ENCODE peak calls at places on chromosomes 11 and 22, in four cellular contexts. D is cardiac muscle cell, F is glutamatergic neuron, G is type B pancreatic cell. W is an unnamed sample.

GRCh38 chr11:17531818-17532131 is 12.4 kb downstream of the USH1C start:
- DNase-seq in D (no peak), F (no peak), G (no peak), W (no peak)

GRCh38 chr11:47057374-47057773 is 119.3 kb downstream of the ARFGAP2 start:
- DNase-seq in D (no peak), F (no peak), G (no peak), W (no peak)

GRCh38 chr22:46443850-46444389 is 93.5 kb downstream of the CELSR1 start:
- DNase-seq in D (no peak), F (no peak), G (no peak), W (no peak)

GRCh38 chr11:78689558-78690153 is 115.0 kb upstream of the NARS2 start:
- DNase-seq in D (no peak), F (no peak), G (no peak), W (no peak)

GRCh38 chr11:9815486-9816136 is 151.7 kb downstream of the SWAP70 start:
- DNase-seq in D (no peak), F (no peak), G (no peak), W (no peak)

GRCh38 chr11:11998091-11998781 is 10.2 kb downstream of the DKK3 start:
- DNase-seq in D (no peak), F (no peak), G (peak), W (no peak)

GRCh38 chr22:43967069-43967468 is 11.8 kb downstream of the SAMM50 start:
- DNase-seq in D (no peak), F (no peak), G (no peak), W (no peak)

GRCh38 chr11:72038491-72038890 is 39.8 kb downstream of the IL18BP start:
- DNase-seq in D (no peak), F (no peak), G (no peak), W (no peak)

GRCh38 chr11:119106564-119107537 is at the start of gene C2CD2L:
- DNase-seq in D (peak), F (peak), G (peak), W (peak)

GRCh38 chr11:26247340-26247739 is 84.6 kb upstream of the ANO3 start:
- DNase-seq in D (no peak), F (no peak), G (no peak), W (no peak)

GRCh38 chr22:47123827-47124442 is 361.5 kb downstream of the TBC1D22A start:
- DNase-seq in D (no peak), F (peak), G (no peak), W (no peak)

GRCh38 chr11:69704508-69705245 is 855 bp upstream of the FGF19 start:
- DNase-seq in D (peak), F (peak), G (peak), W (peak)

GRCh38 chr11:110000858-110001257 is 92.3 kb upstream of the ZC3H12C start:
- DNase-seq in D (no peak), F (no peak), G (no peak), W (no peak)

GRCh38 chr11:9972917-9973504 is 309.1 kb downstream of the SWAP70 start:
- DNase-seq in D (peak), F (no peak), G (no peak), W (no peak)

GRCh38 chr11:1402776-1403620 is 13.3 kb downstream of the BRSK2 start:
- DNase-seq in D (no peak), F (peak), G (no peak), W (no peak)

GRCh38 chr11:111571829-111572501 is 30.3 kb upstream of the SIK2 start:
- DNase-seq in D (no peak), F (no peak), G (no peak), W (no peak)

GRCh38 chr11:111570796-111571195 is 30.3 kb downstream of the LAYN start:
- DNase-seq in D (no peak), F (no peak), G (no peak), W (no peak)

GRCh38 chr11:111575748-111576147 is 26.5 kb upstream of the SIK2 start:
- DNase-seq in D (no peak), F (no peak), G (no peak), W (no peak)

GRCh38 chr11:111573821-111574249 is 28.4 kb upstream of the SIK2 start:
- DNase-seq in D (no peak), F (no peak), G (no peak), W (no peak)

DNA sequence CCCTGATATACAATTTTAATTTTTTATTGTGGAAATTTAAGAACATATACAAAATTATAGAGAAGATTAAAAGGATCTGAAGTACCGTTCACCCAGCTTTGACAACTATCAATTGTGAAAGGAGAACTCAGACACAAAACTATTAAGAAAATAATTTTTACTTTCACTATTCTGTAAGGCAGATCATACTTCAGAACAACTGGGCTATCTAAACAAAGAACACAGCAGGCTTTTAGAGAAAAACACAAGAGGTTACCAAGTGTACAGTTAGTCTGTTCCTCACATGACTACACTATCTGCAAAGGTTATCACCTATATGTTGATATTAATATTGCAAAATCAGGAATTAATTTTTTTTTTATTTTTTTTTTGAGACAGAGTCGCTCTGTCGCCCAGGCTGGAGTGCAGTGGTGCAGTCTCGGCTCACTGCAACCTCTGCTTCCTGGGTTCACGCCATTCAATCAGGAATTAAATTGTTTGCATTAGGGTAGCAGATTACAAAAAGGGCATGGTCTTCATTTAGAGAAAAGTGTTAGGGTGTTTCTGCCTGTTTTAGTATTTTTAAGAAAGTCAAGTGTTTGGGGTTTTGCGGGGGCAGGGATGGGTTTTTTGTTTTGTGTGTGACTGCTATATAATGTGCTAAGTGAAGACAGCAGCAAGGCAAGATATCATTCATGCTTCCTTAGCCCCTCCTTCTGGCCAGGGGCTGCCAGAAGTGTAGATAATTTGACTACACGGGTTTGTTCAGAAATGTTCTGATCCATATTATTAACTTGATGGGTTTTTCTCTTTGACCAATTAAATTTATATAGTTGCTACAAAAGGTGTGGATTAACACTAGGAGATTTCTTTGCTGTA is 27.6 kb upstream of the SIK2 start:
- DNase-seq in D (no peak), F (no peak), G (no peak), W (no peak)
- TF ChIP-seq CTCF in D (no peak), F (no peak), G (no peak), W (no peak)

GRCh38 chr22:40010752-40011145 is 16.0 kb downstream of the FAM83F start:
- DNase-seq in D (no peak), F (no peak), G (no peak), W (no peak)

GRCh38 chr22:40008726-40009125 is 14.0 kb downstream of the FAM83F start:
- DNase-seq in D (no peak), F (peak), G (no peak), W (no peak)

GRCh38 chr22:40007826-40008710 is 13.3 kb downstream of the FAM83F start:
- DNase-seq in D (no peak), F (no peak), G (no peak), W (no peak)

GRCh38 chr22:40009953-40010751 is 15.4 kb downstream of the FAM83F start:
- DNase-seq in D (no peak), F (peak), G (no peak), W (no peak)

DNA sequence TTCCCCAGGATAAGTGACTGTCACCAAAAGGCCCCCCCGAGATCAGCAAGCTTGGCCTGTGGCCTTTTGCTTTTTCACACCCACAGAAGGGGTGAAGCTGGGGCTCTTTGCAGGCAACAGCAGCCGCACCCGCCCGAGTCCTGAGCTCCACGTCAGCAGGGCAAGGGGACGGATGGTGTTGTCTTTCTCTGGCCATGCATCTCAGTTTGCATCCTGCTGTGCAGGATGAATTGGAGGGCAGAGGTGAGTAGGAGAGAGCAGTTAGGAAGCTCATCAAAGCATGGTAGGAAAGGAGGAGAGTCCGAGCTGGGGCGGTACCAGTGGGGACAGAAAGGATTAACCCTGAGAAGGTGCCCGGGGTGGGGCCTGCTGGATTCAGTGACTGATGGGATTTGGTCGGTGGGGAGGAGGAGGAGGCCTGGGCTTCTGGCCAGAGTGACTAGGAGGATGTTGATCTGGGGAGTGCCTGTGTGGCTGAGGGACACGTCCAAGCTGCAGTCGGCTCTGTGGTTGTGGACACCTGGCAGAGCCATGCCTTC is 14.5 kb downstream of the FAM83F start:
- DNase-seq in D (no peak), F (peak), G (no peak), W (no peak)
- TF ChIP-seq CTCF in D (no peak), F (no peak), G (no peak), W (no peak)

GRCh38 chr11:74730601-74731260 is 495 bp downstream of the CHRDL2 start:
- DNase-seq in D (no peak), F (no peak), G (no peak), W (no peak)

GRCh38 chr11:74725701-74726100 is 5.5 kb downstream of the CHRDL2 start:
- DNase-seq in D (no peak), F (no peak), G (no peak), W (no peak)

GRCh38 chr11:74723511-74723910 is 7.7 kb downstream of the CHRDL2 start:
- DNase-seq in D (no peak), F (no peak), G (no peak), W (no peak)

GRCh38 chr11:74729397-74729796 is 1.8 kb downstream of the CHRDL2 start:
- DNase-seq in D (no peak), F (no peak), G (no peak), W (no peak)

DNA sequence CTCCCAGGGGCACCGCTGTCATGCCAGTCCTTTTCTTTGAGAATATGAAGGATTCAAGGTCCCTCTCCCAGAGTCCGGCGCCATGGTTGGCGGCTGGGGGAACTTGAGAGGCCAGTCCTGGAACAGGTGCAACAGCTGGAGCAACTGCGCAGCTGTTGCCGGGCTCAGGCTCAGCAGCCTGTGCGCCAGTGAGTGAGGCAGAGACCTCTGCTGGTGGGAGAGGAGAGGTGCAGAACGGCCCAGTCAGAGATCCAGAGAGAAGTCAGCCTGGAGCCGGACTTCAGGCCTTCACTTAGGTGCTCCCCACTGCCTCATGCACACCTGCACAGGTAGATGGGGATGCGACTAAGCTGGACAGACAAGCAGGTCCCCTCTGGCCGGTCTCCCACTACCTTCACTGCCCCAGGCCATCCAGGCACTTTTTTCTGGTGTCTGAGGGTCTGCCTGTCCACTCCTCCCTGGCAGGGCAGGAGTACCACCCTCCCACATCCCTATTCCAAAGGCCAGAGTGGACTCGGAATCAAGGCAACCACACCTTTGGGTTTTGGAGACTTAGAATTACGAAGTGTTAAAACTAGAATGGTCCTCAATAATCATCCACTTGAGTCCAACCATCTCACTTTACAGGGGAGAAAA is 4.6 kb downstream of the CHRDL2 start:
- DNase-seq in D (peak), F (peak), G (no peak), W (peak)
- TF ChIP-seq CTCF in D (peak), F (peak), G (peak), W (peak)

GRCh38 chr11:61362542-61362875 is 335 bp downstream of the TMEM138 start:
- DNase-seq in D (peak), F (no peak), G (no peak), W (no peak)

GRCh38 chr11:61364012-61364396 is 1.8 kb downstream of the TMEM138 start:
- DNase-seq in D (no peak), F (no peak), G (no peak), W (no peak)

GRCh38 chr11:61361237-61361636 is 445 bp downstream of the CYB561A3 start:
- DNase-seq in D (no peak), F (no peak), G (no peak), W (no peak)

GRCh38 chr11:61359541-61359940 is 2.1 kb downstream of the CYB561A3 start:
- DNase-seq in D (no peak), F (no peak), G (no peak), W (no peak)

DNA sequence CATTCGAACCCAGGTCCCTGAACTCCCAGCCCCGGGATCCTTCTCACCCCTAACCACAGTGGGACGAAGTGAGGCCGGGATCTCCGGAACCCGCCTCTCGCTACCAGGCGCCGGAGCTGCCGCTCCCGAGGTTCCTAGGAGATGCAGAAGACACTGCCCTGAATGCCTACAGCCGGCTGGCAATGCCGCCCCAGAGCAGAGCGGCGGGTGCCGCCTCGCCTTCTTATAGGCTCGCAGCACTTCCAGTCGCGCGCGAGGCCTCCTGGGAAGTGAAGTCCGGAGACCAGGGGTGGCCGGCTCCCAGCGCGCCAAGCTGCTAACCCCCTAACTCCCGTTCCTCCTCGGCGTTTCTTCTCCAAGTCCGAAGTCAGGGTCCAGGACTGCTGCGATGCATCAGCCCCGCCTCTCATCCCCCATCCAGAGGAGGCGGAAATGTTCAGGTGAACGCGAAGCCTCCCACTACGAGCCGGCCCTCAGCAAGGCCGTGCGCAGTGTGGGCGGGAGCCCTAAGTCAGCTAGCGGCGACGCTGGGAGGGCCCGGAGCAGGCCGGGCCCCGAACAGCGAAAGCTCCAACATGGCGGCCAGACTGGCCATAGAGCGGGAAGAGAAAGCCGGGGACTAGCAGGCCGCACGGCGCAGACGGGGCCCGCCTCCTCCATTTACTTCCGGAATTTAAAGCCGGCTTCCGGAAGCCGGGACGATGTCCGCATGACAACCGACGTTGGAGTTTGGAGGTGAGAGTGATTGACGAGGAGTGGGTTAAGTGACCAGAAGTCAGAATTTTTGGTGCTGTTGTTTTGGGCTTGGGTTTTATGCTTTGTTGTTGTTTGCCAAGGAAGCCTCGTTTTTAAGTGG is at the start of the genes CYB561A3 and TMEM138:
- DNase-seq in D (peak), F (peak), G (peak), W (peak)
- TF ChIP-seq CTCF in D (no peak), F (no peak), G (no peak), W (no peak)

GRCh38 chr22:40410731-40411505 is 40.5 kb downstream of the SGSM3 start:
- DNase-seq in D (no peak), F (no peak), G (no peak), W (no peak)
- TF ChIP-seq CTCF in D (no peak), F (no peak), G (no peak), W (no peak)

GRCh38 chr22:33757041-33757440 is 163.2 kb downstream of the LARGE1 start:
- DNase-seq in D (no peak), F (no peak), G (no peak), W (no peak)

GRCh38 chr22:33757443-33758124 is 162.7 kb downstream of the LARGE1 start:
- DNase-seq in D (no peak), F (no peak), G (no peak), W (no peak)

GRCh38 chr22:33758961-33759360 is 161.3 kb downstream of the LARGE1 start:
- DNase-seq in D (no peak), F (no peak), G (no peak), W (no peak)

GRCh38 chr22:33758125-33758483 is 162.2 kb downstream of the LARGE1 start:
- DNase-seq in D (no peak), F (no peak), G (no peak), W (no peak)

GRCh38 chr22:33756508-33756949 is 163.7 kb downstream of the LARGE1 start:
- DNase-seq in D (peak), F (no peak), G (no peak), W (no peak)
- TF ChIP-seq CTCF in D (no peak), F (no peak), G (no peak), W (no peak)

W was measured in progenitor cell of endocrine pancreas.